ENCODE peak calls at places on chromosomes 1 and 21, in four cellular contexts. Y, I, N and X are unnamed samples.

GRCh38 chr21:37868896-37869295 is 47.4 kb downstream of the KCNJ6 start:
- DNase-seq in N (no peak), I (no peak), Y (no peak), X (no peak)

GRCh38 chr1:37808369-37809319 is 636 bp upstream of the YRDC start:
- DNase-seq in I (peak; percentile 77), Y (peak; percentile 90), N (peak; percentile 81), X (peak; percentile 71)

GRCh38 chr21:45270306-45270821 is 17.3 kb downstream of the POFUT2 start:
- DNase-seq in N (peak; percentile 37), I (no peak), Y (no peak), X (peak; percentile 50)

GRCh38 chr1:90964444-90965035 is 57.3 kb downstream of the ZNF644 start:
- DNase-seq in N (no peak), I (peak; percentile 46), Y (peak; percentile 13), X (peak; percentile 56)

GRCh38 chr1:40017951-40018575 is 22.5 kb upstream of the CAP1 start:
- DNase-seq in I (no peak), N (no peak), Y (no peak), X (no peak)

GRCh38 chr1:107952989-107953388 is 12.0 kb downstream of the VAV3 start:
- DNase-seq in I (no peak), N (no peak), Y (no peak), X (no peak)

GRCh38 chr1:17287377-17287776 is 20.6 kb upstream of the PADI4 start:
- DNase-seq in I (peak; percentile 61), Y (no peak), N (peak; percentile 60), X (peak; percentile 80)

GRCh38 chr1:159492575-159493323 is 43.1 kb downstream of the OR10J5 start:
- DNase-seq in Y (no peak), I (no peak), N (no peak), X (no peak)

GRCh38 chr1:92958203-92958970 is 2.9 kb downstream of the DIPK1A start:
- DNase-seq in Y (peak; percentile 27), I (no peak), N (no peak), X (no peak)

GRCh38 chr1:76142771-76143540 is 68.4 kb downstream of the ST6GALNAC3 start:
- DNase-seq in I (peak; percentile 46), Y (no peak), N (no peak), X (no peak)

GRCh38 chr1:236451796-236452373 is 57.8 kb downstream of the EDARADD start:
- DNase-seq in I (no peak), Y (no peak), N (no peak), X (peak; percentile 37)

GRCh38 chr1:47621483-47621882 is 183.6 kb downstream of the FOXD2 start:
- DNase-seq in Y (no peak), N (no peak), I (no peak), X (no peak)

GRCh38 chr21:44368711-44369446 is 15.5 kb downstream of the TRPM2 start:
- DNase-seq in I (no peak), N (peak; percentile 73), Y (peak; percentile 43), X (no peak)

GRCh38 chr1:76023669-76024407 is 50.7 kb upstream of the ST6GALNAC3 start:
- DNase-seq in I (no peak), N (no peak), Y (no peak), X (no peak)

GRCh38 chr1:150272379-150272840 is at the start of gene C1orf54:
- DNase-seq in N (no peak), I (peak; percentile 65), Y (peak; percentile 67), X (peak; percentile 80)

GRCh38 chr1:229835226-229835625 is 209.2 kb downstream of the URB2 start:
- DNase-seq in N (no peak), Y (no peak), I (no peak), X (no peak)

GRCh38 chr1:109996476-109996875 is 11.9 kb downstream of the AHCYL1 start:
- DNase-seq in I (peak; percentile 57), Y (no peak), N (no peak), X (no peak)

GRCh38 chr1:108016451-108016920 is 51.5 kb upstream of the VAV3 start:
- DNase-seq in Y (peak; percentile 52), N (no peak), I (peak; percentile 70), X (peak; percentile 75)

GRCh38 chr1:86155061-86155806 is 1.3 kb downstream of the COL24A1 start:
- DNase-seq in I (peak; percentile 42), Y (peak; percentile 34), N (peak; percentile 85), X (no peak)

GRCh38 chr1:32715901-32716311 is 13.3 kb upstream of the SYNC start:
- DNase-seq in I (no peak), N (no peak), Y (no peak), X (no peak)

GRCh38 chr1:244065960-244066388 is 14.9 kb downstream of the ZBTB18 start:
- DNase-seq in I (peak; percentile 76), N (no peak), Y (no peak), X (no peak)

GRCh38 chr1:248853023-248853422 is 5.9 kb downstream of the ZNF692 start:
- DNase-seq in Y (no peak), N (peak; percentile 51), I (peak; percentile 74), X (no peak)

GRCh38 chr1:108871050-108871724 is 5.6 kb upstream of the GPSM2 start:
- DNase-seq in Y (no peak), N (no peak), I (no peak), X (no peak)

GRCh38 chr1:85322655-85323054 is 46.2 kb upstream of the BCL10 start:
- DNase-seq in I (no peak), Y (no peak), N (no peak), X (no peak)

GRCh38 chr1:85894651-85895050 is 186.4 kb upstream of the ZNHIT6 start:
- DNase-seq in Y (peak; percentile 43), N (no peak), I (peak; percentile 62), X (peak; percentile 54)

GRCh38 chr1:212557739-212558664 is 50.6 kb upstream of the ATF3 start:
- DNase-seq in I (peak; percentile 49), Y (peak; percentile 70), N (peak; percentile 92), X (no peak)

GRCh38 chr1:96995351-96995750 is 273.8 kb downstream of the PTBP2 start:
- DNase-seq in I (no peak), Y (no peak), N (no peak), X (no peak)

GRCh38 chr1:57752847-57753246 is 329.0 kb upstream of the DAB1 start:
- DNase-seq in N (no peak), I (no peak), Y (no peak), X (no peak)

GRCh38 chr1:192747305-192747704 is 61.5 kb upstream of the RGS2 start:
- DNase-seq in I (peak; percentile 12), Y (no peak), N (no peak), X (peak; percentile 78)

GRCh38 chr1:109240158-109241152 is 8.9 kb upstream of the CELSR2 start:
- DNase-seq in N (peak; percentile 71), I (peak; percentile 54), Y (no peak), X (peak; percentile 94)

GRCh38 chr1:47478090-47478489 is 40.2 kb downstream of the FOXD2 start:
- DNase-seq in I (no peak), N (no peak), Y (peak; percentile 58), X (no peak)

DNA sequence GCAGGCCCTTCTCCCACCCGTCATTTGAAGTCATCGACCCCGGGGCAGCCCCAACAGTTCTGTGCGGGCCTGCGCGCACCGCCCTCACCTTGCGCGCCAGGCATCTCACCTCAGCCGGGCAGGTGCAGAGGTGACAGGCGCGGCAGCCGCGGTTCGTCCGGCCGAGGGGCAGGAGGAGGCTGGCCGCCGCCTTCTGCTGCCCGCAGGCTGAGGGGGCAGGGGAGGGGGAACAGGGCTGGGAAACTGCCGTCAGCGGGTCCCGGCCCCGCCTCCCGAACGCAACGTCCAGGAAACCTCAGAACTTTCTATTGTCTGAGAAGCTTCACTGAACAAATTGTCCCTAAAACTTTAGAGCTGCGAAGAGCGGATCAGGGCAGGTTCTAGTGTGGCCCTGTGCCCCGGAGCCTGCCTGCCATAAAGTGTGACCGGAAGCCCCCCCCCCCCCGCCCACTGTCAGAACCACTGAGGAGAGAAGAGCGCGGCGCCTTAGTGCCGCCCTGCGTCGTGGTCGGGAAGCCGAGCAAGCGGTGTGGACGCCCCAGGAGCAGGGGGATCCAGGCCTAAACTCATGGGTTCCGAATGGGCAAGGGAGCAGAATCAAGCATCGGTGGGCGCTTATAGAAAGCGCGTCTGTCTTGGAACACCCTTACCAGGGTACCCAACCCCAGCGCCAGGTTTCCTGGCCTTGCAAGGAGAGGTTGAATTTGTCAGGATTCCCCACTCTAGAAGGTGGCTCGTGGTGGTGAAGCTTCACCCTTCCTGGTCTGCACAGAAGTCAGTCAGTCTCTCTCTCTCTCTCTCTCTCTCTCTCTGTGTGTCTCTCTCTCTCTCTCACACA is 13.3 kb upstream of the TBX15 start:
- DNase-seq in I (no peak), Y (no peak), N (peak; percentile 68), X (no peak)
- TF ChIP-seq CTCF in I (no peak), Y (no peak), N (no peak), X (no peak)

DNA sequence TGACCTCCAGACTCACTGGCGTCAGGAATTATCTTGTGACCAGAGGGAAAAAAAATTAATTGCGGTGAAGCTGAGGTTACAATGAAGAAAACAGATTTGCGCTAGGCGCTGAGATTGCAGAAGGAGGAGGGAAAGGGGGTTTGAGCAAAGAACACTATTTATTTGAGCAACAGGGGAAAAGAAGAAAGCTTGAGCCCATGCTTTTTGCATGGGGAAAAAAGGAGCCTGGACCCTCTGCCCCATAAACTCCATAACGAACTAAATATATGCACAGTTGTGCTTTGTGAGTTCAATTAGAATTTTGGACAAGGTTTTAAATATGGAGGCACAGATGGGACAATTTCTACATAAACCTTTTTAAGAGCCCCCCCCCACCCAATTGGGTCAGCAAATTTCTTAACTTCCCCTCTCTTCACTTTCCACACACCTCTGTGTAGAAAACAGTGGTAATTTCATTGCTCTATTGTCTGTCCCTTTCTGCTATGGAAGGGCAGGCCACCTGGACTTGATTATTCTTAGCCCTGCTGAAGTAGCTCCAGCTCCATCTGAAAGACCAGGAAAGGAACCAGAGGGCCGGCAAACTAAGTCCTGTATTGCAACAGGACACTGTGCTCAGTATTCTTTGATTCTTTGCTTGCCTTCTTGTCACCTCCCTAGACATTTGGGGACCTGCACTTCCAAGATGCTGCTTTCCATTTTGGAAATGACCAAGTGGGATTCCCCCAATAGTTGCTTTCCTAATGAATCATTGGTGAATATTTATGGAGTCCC is 869 bp upstream of the ID3 start:
- DNase-seq in I (no peak), Y (no peak), N (no peak), X (no peak)
- H3K4me3 ChIP-seq in I (peak overlapping the region; percentile 88), Y (no peak overlapping the region), N (peak overlapping the region; percentile 75), X (peak overlapping the region; percentile 75)

GRCh38 chr1:83766182-83766825 is 232.6 kb downstream of the TTLL7 start:
- DNase-seq in I (no peak), N (no peak), Y (no peak), X (no peak)
- H3K27ac ChIP-seq in I (no peak overlapping the region), N (no peak overlapping the region), Y (no peak overlapping the region), X (no peak overlapping the region)

DNA sequence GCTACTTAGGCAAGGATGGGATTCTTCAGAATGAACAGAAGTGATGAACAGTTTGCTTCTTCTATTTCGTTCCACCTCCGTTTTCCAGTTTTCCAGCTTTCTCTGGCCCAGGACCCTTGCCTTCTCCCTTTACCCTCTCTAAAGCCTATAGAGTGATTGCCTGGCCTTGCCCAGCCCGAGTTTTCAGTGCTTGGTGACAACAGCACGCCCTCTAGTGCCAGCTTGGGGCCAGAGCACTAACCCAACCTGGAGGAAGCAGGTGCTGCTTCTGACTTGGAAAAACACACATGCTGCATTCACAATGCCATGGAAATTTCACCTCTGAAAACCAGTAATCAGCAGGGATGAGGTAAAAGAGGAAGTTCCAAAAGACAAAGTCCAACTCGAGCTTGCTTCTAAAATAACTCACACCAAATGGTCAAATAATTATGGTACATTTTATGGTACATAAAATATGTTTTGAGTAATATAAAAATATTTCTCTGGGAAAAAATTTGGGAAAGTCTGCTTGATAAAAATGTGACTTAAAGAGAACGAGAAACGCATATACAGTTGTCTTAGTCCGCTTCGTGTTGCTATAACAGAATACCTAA is 26.1 kb downstream of the UBE2T start:
- DNase-seq in N (peak; percentile 90), Y (peak; percentile 91), I (peak; percentile 73), X (peak; percentile 74)
- TF ChIP-seq CTCF in N (peak; percentile 90), Y (peak; percentile 96), I (peak; percentile 99), X (peak; percentile 98)